ENCODE peak calls at places on chromosomes 3 and 15, in four cellular contexts. E is NT2/D1; Y is CD4-positive, alpha-beta T cell; N is breast epithelium. F is an unnamed sample.

GRCh38 chr3:67809370-67809935 is 155.0 kb upstream of the SUCLG2 start:
- DNase-seq in Y (no peak), N (no peak), E (no peak), F (no peak)

GRCh38 chr15:70091649-70092461 is 5.9 kb downstream of the TLE3 start:
- DNase-seq in Y (no peak), E (no peak), N (no peak), F (no peak)

GRCh38 chr3:61526307-61526706 is 35.1 kb upstream of the PTPRG start:
- DNase-seq in E (no peak), Y (no peak), N (no peak), F (no peak)

GRCh38 chr15:90184119-90184785 is 16.9 kb upstream of the SEMA4B start:
- DNase-seq in Y (no peak), E (no peak), N (peak; percentile 84), F (peak; percentile 49)

GRCh38 chr3:182967218-182968204 is 12.8 kb downstream of the DCUN1D1 start:
- DNase-seq in Y (no peak), E (no peak), N (no peak), F (no peak)

GRCh38 chr3:49912787-49913375 is 9.2 kb upstream of the MST1R start:
- DNase-seq in Y (no peak), E (no peak), N (no peak), F (no peak)

GRCh38 chr15:91867581-91868026 is 14.1 kb downstream of the SLCO3A1 start:
- DNase-seq in N (peak; percentile 83), Y (no peak), E (no peak), F (no peak)

GRCh38 chr3:112459750-112460149 is 39.5 kb downstream of the BTLA start:
- DNase-seq in E (no peak), Y (no peak), N (no peak), F (no peak)

GRCh38 chr3:128060473-128061381 is 8.5 kb downstream of the SEC61A1 start:
- DNase-seq in E (no peak), N (no peak), Y (no peak), F (no peak)

GRCh38 chr3:73727117-73727802 is 102.5 kb upstream of the PDZRN3 start:
- DNase-seq in Y (no peak), E (peak; percentile 55), N (no peak), F (no peak)

GRCh38 chr3:108222813-108223307 is 636 bp upstream of the IFT57 start:
- DNase-seq in E (no peak), N (no peak), Y (no peak), F (peak; percentile 11)

GRCh38 chr3:185400340-185400667 is 37.4 kb downstream of the MAP3K13 start:
- DNase-seq in E (no peak), N (no peak), Y (no peak), F (no peak)

GRCh38 chr15:27095809-27096580 is 125.0 kb downstream of the GABRG3 start:
- DNase-seq in Y (no peak), E (no peak), N (no peak), F (no peak)

GRCh38 chr3:159897331-159898075 is 91.1 kb upstream of the IL12A start:
- DNase-seq in E (no peak), Y (no peak), N (no peak), F (no peak)

GRCh38 chr3:136835817-136836510 is 17.0 kb downstream of the SLC35G2 start:
- DNase-seq in Y (no peak), E (no peak), N (no peak), F (no peak)

GRCh38 chr3:122299872-122300460 is 25.1 kb upstream of the CSTA start:
- DNase-seq in N (no peak), E (peak; percentile 22), Y (peak; percentile 9), F (peak; percentile 65)

GRCh38 chr3:127157181-127157828 is 35.6 kb upstream of the PRR23E start:
- DNase-seq in Y (no peak), E (no peak), N (no peak), F (no peak)

GRCh38 chr3:141659821-141660597 is 78.1 kb upstream of the RNF7 start:
- DNase-seq in Y (no peak), E (no peak), N (peak; percentile 35), F (peak; percentile 26)